ENCODE peak calls at places on chromosomes 3 and 15, in seven cellular contexts. F is NCI-H774; Z is ecto neural progenitor cell; N is IMR-90; H is effector CD4-positive, alpha-beta T cell; C is stimulated activated CD8-positive, alpha-beta memory T cell treated with anti-CD3 and anti-CD28 coated beads, Interleukin-4, amount 100 ng/mL, for 4 hours; T is GM18507. G is an unnamed sample.

GRCh38 chr15:41490355-41490754 is 3.3 kb upstream of the ITPKA start:
- DNase-seq in F (no peak), Z (no peak), N (peak), H (no peak), C (no peak), T (no peak), G (peak)

GRCh38 chr3:183435701-183436100 is 7.3 kb upstream of the MCF2L2 start:
- DNase-seq in F (no peak), Z (no peak), N (no peak), H (no peak), C (no peak), T (peak), G (no peak)

GRCh38 chr3:10219737-10220136 is 28.5 kb upstream of the TATDN2 start:
- DNase-seq in F (no peak), Z (no peak), N (no peak), H (no peak), C (no peak), T (no peak), G (no peak)

GRCh38 chr3:105473521-105474223 is 107.0 kb downstream of the ALCAM start:
- DNase-seq in F (no peak), Z (no peak), N (peak), H (no peak), C (no peak), T (no peak), G (peak)

GRCh38 chr3:56751056-56751455 is 50.7 kb downstream of the ARHGEF3 start:
- DNase-seq in F (no peak), Z (no peak), N (no peak), H (no peak), C (no peak), T (no peak), G (no peak)

GRCh38 chr15:34206016-34206415 is 3.9 kb downstream of the KATNBL1 start:
- DNase-seq in F (no peak), Z (no peak), N (peak), H (no peak), C (no peak), T (no peak), G (no peak)

GRCh38 chr3:120163816-120164215 is 69.6 kb upstream of the GSK3B start:
- DNase-seq in F (no peak), Z (no peak), N (no peak), H (no peak), C (no peak), T (no peak), G (no peak)

GRCh38 chr3:155014953-155015352 is 65.2 kb upstream of the MME start:
- DNase-seq in F (no peak), Z (no peak), N (no peak), H (no peak), C (no peak), T (no peak), G (no peak)

GRCh38 chr15:60091150-60091549 is 87.0 kb downstream of the FOXB1 start:
- DNase-seq in F (no peak), Z (no peak), N (peak), H (no peak), C (no peak), T (no peak), G (peak)

GRCh38 chr3:30640856-30641255 is 34.5 kb downstream of the TGFBR2 start:
- DNase-seq in F (no peak), Z (no peak), N (no peak), H (no peak), C (no peak), T (no peak), G (no peak)

GRCh38 chr15:52179278-52180195 is 11.7 kb downstream of the GNB5 start:
- DNase-seq in F (peak), Z (peak), N (peak), H (peak), C (peak), T (peak), G (peak)

GRCh38 chr15:82871577-82872484 is 62.4 kb downstream of the WHAMM start:
- DNase-seq in F (no peak), Z (no peak), N (no peak), H (no peak), C (no peak), T (no peak), G (no peak)

GRCh38 chr15:63833246-63833696 is 477 bp downstream of the HERC1 start:
- DNase-seq in F (peak), Z (peak), N (peak), H (peak), C (no peak), T (no peak), G (no peak)

GRCh38 chr3:183279371-183279770 is 26.3 kb downstream of the B3GNT5 start:
- DNase-seq in F (no peak), Z (no peak), N (no peak), H (no peak), C (no peak), T (no peak), G (no peak)

GRCh38 chr15:40295870-40296560 is 11.7 kb downstream of the PLCB2 start:
- DNase-seq in F (no peak), Z (no peak), N (no peak), H (no peak), C (no peak), T (no peak), G (no peak)

GRCh38 chr3:149615731-149616221 is 42.0 kb downstream of the WWTR1 start:
- DNase-seq in F (no peak), Z (no peak), N (peak), H (no peak), C (no peak), T (no peak), G (peak)

G was measured in fibroblast of the aortic adventitia.